ENCODE peak calls at places on chromosomes 16 and 17, in four cellular contexts. One of them, this sample, is unnamed. For H3K79me2, the result is how much of the 10 kb centered on the place peaks cover.

GRCh38 chr16:51313204-51313603 is 162.1 kb upstream of the SALL1 start:
- DNase-seq in GM23338: no peak
- DNase-seq in SK-N-SH: no peak
- DNase-seq in PC-3: no peak
- DNase-seq in this sample: no peak

GRCh38 chr16:12612598-12613101 is 191.0 kb downstream of the CPPED1 start:
- DNase-seq in GM23338: no peak
- DNase-seq in SK-N-SH: no peak
- DNase-seq in PC-3: peak
- DNase-seq in this sample: peak

GRCh38 chr17:42016411-42016831 is 818 bp downstream of the DNAJC7 start:
- DNase-seq in SK-N-SH: peak
- DNase-seq in PC-3: no peak
- DNase-seq in GM23338: no peak
- DNase-seq in this sample: no peak

GRCh38 chr16:58021661-58022551 is 3.6 kb upstream of the MMP15 start:
- DNase-seq in PC-3: peak
- DNase-seq in GM23338: no peak
- DNase-seq in SK-N-SH: peak
- DNase-seq in this sample: no peak

GRCh38 chr17:1736348-1737281 is 6.1 kb upstream of the SERPINF2 start:
- DNase-seq in GM23338: no peak
- DNase-seq in PC-3: no peak
- DNase-seq in SK-N-SH: peak
- DNase-seq in this sample: no peak

GRCh38 chr17:32849879-32850278 is 27.0 kb downstream of the MYO1D start:
- DNase-seq in GM23338: no peak
- DNase-seq in PC-3: no peak
- DNase-seq in SK-N-SH: no peak
- DNase-seq in this sample: no peak

GRCh38 chr17:38681096-38681495 is 6.3 kb upstream of the EPOP start:
- DNase-seq in GM23338: peak
- DNase-seq in PC-3: no peak
- DNase-seq in SK-N-SH: no peak
- DNase-seq in this sample: no peak

GRCh38 chr16:49120631-49121030 is 161.0 kb downstream of the CBLN1 start:
- DNase-seq in PC-3: no peak
- DNase-seq in GM23338: no peak
- DNase-seq in SK-N-SH: no peak
- DNase-seq in this sample: no peak

GRCh38 chr16:85172465-85173071 is 60.3 kb upstream of the CIBAR2 start:
- DNase-seq in SK-N-SH: peak
- DNase-seq in GM23338: peak
- DNase-seq in PC-3: peak
- DNase-seq in this sample: peak

GRCh38 chr16:82845076-82845475 is 218.3 kb downstream of the CDH13 start:
- DNase-seq in SK-N-SH: no peak
- DNase-seq in PC-3: no peak
- DNase-seq in GM23338: no peak
- DNase-seq in this sample: no peak

GRCh38 chr17:38447502-38448095 is 19.3 kb downstream of the ARHGAP23 start:
- DNase-seq in PC-3: no peak
- DNase-seq in GM23338: no peak
- DNase-seq in SK-N-SH: no peak
- DNase-seq in this sample: no peak

GRCh38 chr16:81997738-81998137 is 13.5 kb downstream of the SDR42E1 start:
- DNase-seq in SK-N-SH: no peak
- DNase-seq in PC-3: peak
- DNase-seq in GM23338: no peak
- DNase-seq in this sample: no peak

GRCh38 chr17:76506408-76507328 is 5.4 kb upstream of the RHBDF2 start:
- DNase-seq in GM23338: peak
- DNase-seq in PC-3: peak
- DNase-seq in SK-N-SH: peak
- DNase-seq in this sample: peak

GRCh38 chr16:74169687-74170522 is 126.7 kb upstream of the PSMD7 start:
- DNase-seq in GM23338: no peak
- DNase-seq in SK-N-SH: no peak
- DNase-seq in PC-3: peak
- DNase-seq in this sample: no peak

GRCh38 chr16:84925092-84925772 is 86.1 kb downstream of the ZDHHC7 start:
- DNase-seq in PC-3: peak
- DNase-seq in SK-N-SH: peak
- DNase-seq in GM23338: peak
- DNase-seq in this sample: peak

GRCh38 chr17:12041316-12041715 is 20.6 kb downstream of the MAP2K4 start:
- DNase-seq in SK-N-SH: no peak
- DNase-seq in PC-3: peak
- DNase-seq in GM23338: no peak
- DNase-seq in this sample: peak

GRCh38 chr16:30032083-30032819 is 1.2 kb upstream of the TLCD3B start:
- DNase-seq in SK-N-SH: peak
- DNase-seq in GM23338: peak
- DNase-seq in PC-3: peak
- DNase-seq in this sample: peak

GRCh38 chr17:7021993-7022778 is 664 bp upstream of the BCL6B start:
- DNase-seq in SK-N-SH: peak
- DNase-seq in GM23338: peak
- DNase-seq in PC-3: peak
- DNase-seq in this sample: no peak

GRCh38 chr17:36498560-36499300 is 12.2 kb downstream of the ZNHIT3 start:
- DNase-seq in SK-N-SH: peak
- DNase-seq in PC-3: no peak
- DNase-seq in GM23338: no peak
- DNase-seq in this sample: no peak

GRCh38 chr17:2053380-2054261 is 1.3 kb upstream of the HIC1 start:
- DNase-seq in SK-N-SH: peak
- DNase-seq in GM23338: peak
- DNase-seq in PC-3: peak
- DNase-seq in this sample: no peak

GRCh38 chr17:37848690-37849616 is 75.3 kb upstream of the TBC1D3K start:
- DNase-seq in PC-3: peak
- DNase-seq in GM23338: no peak
- DNase-seq in SK-N-SH: no peak
- DNase-seq in this sample: peak

GRCh38 chr17:30263552-30264333 is 28.0 kb downstream of the BLMH start:
- DNase-seq in SK-N-SH: no peak
- DNase-seq in PC-3: no peak
- DNase-seq in GM23338: no peak
- DNase-seq in this sample: no peak

GRCh38 chr16:4625617-4626159 is 1.1 kb downstream of the MGRN1 start:
- DNase-seq in GM23338: no peak
- DNase-seq in SK-N-SH: no peak
- DNase-seq in PC-3: no peak
- DNase-seq in this sample: no peak

GRCh38 chr17:40311575-40311974 is 2.6 kb downstream of the RARA start:
- DNase-seq in PC-3: peak
- DNase-seq in GM23338: no peak
- DNase-seq in SK-N-SH: no peak
- DNase-seq in this sample: no peak

GRCh38 chr16:70523621-70524405 is at the start of gene SF3B3:
- DNase-seq in PC-3: no peak
- DNase-seq in GM23338: peak
- DNase-seq in SK-N-SH: peak
- DNase-seq in this sample: no peak
- H3K79me2 ChIP-seq in PC-3: half or more
- H3K79me2 ChIP-seq in GM23338: half or more
- H3K79me2 ChIP-seq in SK-N-SH: half or more
- H3K79me2 ChIP-seq in this sample: half or more

GRCh38 chr16:65532218-65532617 is 410.4 kb upstream of the CDH11 start:
- DNase-seq in SK-N-SH: no peak
- DNase-seq in PC-3: no peak
- DNase-seq in GM23338: no peak
- DNase-seq in this sample: no peak

GRCh38 chr16:65534121-65534528 is 412.3 kb upstream of the CDH11 start:
- DNase-seq in SK-N-SH: no peak
- DNase-seq in PC-3: peak
- DNase-seq in GM23338: no peak
- DNase-seq in this sample: no peak

GRCh38 chr16:65532846-65533245 is 411.0 kb upstream of the CDH11 start:
- DNase-seq in SK-N-SH: no peak
- DNase-seq in GM23338: no peak
- DNase-seq in PC-3: no peak
- DNase-seq in this sample: no peak

GRCh38 chr16:65525743-65526142 is 403.9 kb upstream of the CDH11 start:
- DNase-seq in SK-N-SH: no peak
- DNase-seq in PC-3: no peak
- DNase-seq in GM23338: no peak
- DNase-seq in this sample: no peak

DNA sequence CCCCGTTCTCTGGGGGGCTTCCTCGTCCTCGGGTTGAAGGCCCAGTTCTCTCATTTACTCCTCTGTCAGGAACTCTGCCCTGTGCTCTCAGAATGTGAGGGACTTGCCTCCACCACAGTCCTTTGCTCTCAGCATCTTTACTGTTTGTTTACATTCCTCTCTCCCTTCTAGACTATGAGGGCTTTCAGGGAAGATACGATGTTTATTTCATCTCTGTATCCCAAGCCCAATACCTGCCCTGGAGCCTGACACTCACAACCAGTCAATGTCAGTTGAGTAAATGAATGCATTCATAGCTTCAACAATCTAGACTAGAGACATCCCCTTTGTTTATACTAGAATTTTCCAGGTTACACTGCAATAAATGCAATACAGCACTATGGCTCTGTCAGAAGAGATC is 409.6 kb upstream of the CDH11 start:
- DNase-seq in GM23338: no peak
- DNase-seq in PC-3: no peak
- DNase-seq in SK-N-SH: no peak
- DNase-seq in this sample: no peak
- TF ChIP-seq EZH2phosphoT487 in GM23338: no peak
- TF ChIP-seq EZH2phosphoT487 in PC-3: no peak
- TF ChIP-seq EZH2phosphoT487 in SK-N-SH: no peak
- TF ChIP-seq EZH2phosphoT487 in this sample: no peak

DNA sequence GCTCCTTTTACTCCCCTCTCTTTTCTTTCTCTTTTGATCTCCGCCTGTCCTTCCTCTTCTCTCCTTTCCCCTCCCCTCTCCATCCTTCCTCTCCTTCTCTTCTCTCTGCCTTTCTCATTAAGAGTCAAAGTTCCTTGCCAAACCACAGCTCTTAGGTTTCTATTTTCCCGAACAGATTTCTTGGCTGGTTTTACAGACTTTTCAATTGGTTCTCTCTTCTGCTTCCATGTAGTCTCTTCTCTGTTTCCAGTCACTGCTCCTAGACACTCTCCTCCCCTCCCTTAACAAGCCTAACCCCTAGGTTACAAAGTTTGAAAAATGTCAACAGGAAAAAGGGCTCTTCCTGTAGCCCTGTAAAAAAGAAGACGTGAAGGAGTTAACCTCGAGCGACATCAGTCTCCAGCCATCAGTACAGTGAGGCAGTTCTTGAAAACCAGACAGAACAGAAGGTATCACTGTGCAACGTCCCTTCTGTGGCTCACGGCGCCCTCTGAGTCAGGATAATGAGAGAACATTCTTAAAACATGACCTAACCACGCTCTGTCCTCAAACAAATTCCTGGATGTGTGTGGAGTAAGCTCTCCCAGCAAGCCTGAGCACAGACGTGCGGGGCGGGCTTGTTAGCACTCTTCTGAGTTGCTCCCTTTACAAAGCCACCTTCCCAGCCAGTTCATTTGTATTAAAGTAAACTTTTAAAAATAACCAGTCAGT is 11.6 kb upstream of the MARCHF10 start:
- DNase-seq in PC-3: peak
- DNase-seq in GM23338: peak
- DNase-seq in SK-N-SH: peak
- DNase-seq in this sample: peak
- H3K79me2 ChIP-seq in PC-3: under half
- H3K79me2 ChIP-seq in GM23338: under half
- H3K79me2 ChIP-seq in SK-N-SH: under half
- H3K79me2 ChIP-seq in this sample: under half

DNA sequence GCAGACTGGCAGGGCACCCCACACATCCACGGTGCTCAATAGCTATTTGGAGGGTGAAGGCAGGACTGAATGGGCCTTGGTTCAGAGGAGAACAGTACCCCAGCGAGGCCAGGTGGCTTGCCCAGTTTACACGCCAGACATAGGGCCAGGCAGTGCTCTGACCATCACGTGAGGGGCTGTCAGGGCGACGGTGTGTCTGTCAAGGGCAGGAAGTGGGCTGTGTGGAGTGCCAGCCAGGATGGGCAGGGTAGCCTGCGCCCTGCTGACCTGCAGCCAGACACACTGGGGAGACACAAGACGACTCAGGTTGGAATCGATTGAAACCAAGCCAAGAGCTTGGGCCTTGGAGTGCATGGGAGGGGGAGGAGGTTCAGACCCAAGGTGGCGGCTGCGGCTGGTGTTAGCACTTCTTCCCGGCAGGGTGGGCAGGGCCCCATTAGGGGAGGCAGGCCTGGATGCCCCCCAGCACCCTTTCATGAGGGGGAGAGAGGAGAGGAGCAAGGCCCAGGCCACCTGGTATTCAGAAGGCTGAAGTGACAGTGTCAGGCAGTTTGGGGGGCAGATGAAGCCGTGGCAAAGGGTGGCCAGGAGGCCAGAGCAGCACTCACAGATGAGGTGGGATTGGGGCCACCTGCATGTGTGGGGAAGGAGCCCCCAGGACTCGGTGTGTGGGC is 68.2 kb downstream of the SREBF1 start:
- DNase-seq in PC-3: no peak
- DNase-seq in GM23338: no peak
- DNase-seq in SK-N-SH: peak
- DNase-seq in this sample: no peak
- TF ChIP-seq EZH2phosphoT487 in PC-3: no peak
- TF ChIP-seq EZH2phosphoT487 in GM23338: no peak
- TF ChIP-seq EZH2phosphoT487 in SK-N-SH: no peak
- TF ChIP-seq EZH2phosphoT487 in this sample: no peak

DNA sequence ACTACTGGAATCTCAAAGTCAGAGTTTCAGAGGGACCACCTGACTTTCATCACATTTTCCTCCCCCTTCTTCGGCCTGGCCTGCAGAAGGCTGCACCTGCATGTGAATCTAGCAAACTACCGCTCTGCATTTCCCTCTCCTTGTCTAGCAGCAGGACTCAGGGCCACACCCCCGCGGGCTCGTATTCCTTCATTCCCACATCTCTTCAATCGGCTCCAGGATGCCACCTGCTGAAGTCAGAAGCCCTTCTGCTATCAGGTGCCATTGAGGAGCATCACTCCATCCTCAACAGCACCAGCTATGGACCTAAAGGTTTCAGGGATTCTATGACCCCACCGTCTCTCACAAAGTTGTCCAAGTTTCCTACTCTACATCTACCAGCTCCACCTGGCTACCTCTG is 169.5 kb downstream of the VPS53 start:
- DNase-seq in GM23338: peak
- DNase-seq in SK-N-SH: no peak
- DNase-seq in PC-3: no peak
- DNase-seq in this sample: no peak
- H3K79me2 ChIP-seq in GM23338: under half
- H3K79me2 ChIP-seq in SK-N-SH: under half
- H3K79me2 ChIP-seq in PC-3: under half
- H3K79me2 ChIP-seq in this sample: under half

DNA sequence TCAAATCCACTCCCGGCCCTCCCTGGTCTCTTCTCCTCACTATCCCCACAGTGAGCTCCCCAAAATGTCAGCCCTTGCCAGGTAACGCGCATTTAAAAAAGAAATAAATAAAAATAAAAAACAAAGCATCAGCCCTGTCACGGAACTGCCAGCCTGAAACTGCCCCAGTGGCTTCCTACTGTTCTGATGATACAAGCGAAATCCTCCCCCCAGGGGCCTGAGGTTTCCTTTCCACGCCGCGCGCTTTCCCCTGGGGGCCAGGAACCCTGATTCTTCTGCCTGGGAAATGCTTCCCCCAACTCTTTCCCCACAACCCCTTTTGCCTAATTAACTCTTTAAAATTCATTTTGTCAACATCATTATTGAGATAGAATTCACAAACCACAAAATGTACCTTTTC is 12.2 kb upstream of the RPH3AL start:
- DNase-seq in PC-3: no peak
- DNase-seq in SK-N-SH: no peak
- DNase-seq in GM23338: no peak
- DNase-seq in this sample: no peak
- TF ChIP-seq EZH2phosphoT487 in PC-3: no peak
- TF ChIP-seq EZH2phosphoT487 in SK-N-SH: no peak
- TF ChIP-seq EZH2phosphoT487 in GM23338: no peak
- TF ChIP-seq EZH2phosphoT487 in this sample: no peak

This sample was measured in HCT116.